ENCODE peak calls at places on chromosomes 3 and 15, in eight cellular contexts. One of them, this sample, is unnamed.

GRCh38 chr3:172249039-172249438 is 199.2 kb downstream of the GHSR start:
- DNase-seq in fibroblast of pulmonary artery: peak
- DNase-seq in stomach: no peak
- DNase-seq in neural crest cell: no peak
- DNase-seq in H9: no peak
- DNase-seq in OCI-LY7: no peak
- DNase-seq in choroid plexus epithelial cell: peak
- DNase-seq in kidney: no peak
- DNase-seq in this sample: no peak

GRCh38 chr3:152595975-152596832 is 238.7 kb upstream of the P2RY1 start:
- DNase-seq in H9: no peak
- DNase-seq in stomach: peak
- DNase-seq in neural crest cell: no peak
- DNase-seq in choroid plexus epithelial cell: peak
- DNase-seq in OCI-LY7: peak
- DNase-seq in kidney: no peak
- DNase-seq in fibroblast of pulmonary artery: peak
- DNase-seq in this sample: no peak

GRCh38 chr3:10194328-10195071 is 29.8 kb downstream of the IRAK2 start:
- DNase-seq in H9: no peak
- DNase-seq in fibroblast of pulmonary artery: no peak
- DNase-seq in choroid plexus epithelial cell: no peak
- DNase-seq in neural crest cell: no peak
- DNase-seq in stomach: no peak
- DNase-seq in kidney: no peak
- DNase-seq in OCI-LY7: no peak
- DNase-seq in this sample: no peak

GRCh38 chr15:57727031-57727430 is 20.5 kb downstream of the POLR2M start:
- DNase-seq in neural crest cell: no peak
- DNase-seq in OCI-LY7: no peak
- DNase-seq in H9: no peak
- DNase-seq in stomach: no peak
- DNase-seq in kidney: no peak
- DNase-seq in choroid plexus epithelial cell: no peak
- DNase-seq in fibroblast of pulmonary artery: no peak
- DNase-seq in this sample: no peak

GRCh38 chr3:111332488-111333095 is 209.4 kb upstream of the CD96 start:
- DNase-seq in stomach: no peak
- DNase-seq in H9: no peak
- DNase-seq in kidney: no peak
- DNase-seq in fibroblast of pulmonary artery: no peak
- DNase-seq in OCI-LY7: no peak
- DNase-seq in choroid plexus epithelial cell: no peak
- DNase-seq in neural crest cell: no peak
- DNase-seq in this sample: no peak

GRCh38 chr15:31537770-31538592 is 211.3 kb downstream of the KLF13 start:
- DNase-seq in H9: no peak
- DNase-seq in kidney: no peak
- DNase-seq in stomach: no peak
- DNase-seq in neural crest cell: no peak
- DNase-seq in OCI-LY7: no peak
- DNase-seq in choroid plexus epithelial cell: no peak
- DNase-seq in fibroblast of pulmonary artery: no peak
- DNase-seq in this sample: no peak

GRCh38 chr3:13009132-13009945 is 63.9 kb downstream of the IQSEC1 start:
- DNase-seq in OCI-LY7: peak
- DNase-seq in stomach: peak
- DNase-seq in fibroblast of pulmonary artery: no peak
- DNase-seq in H9: no peak
- DNase-seq in neural crest cell: no peak
- DNase-seq in choroid plexus epithelial cell: no peak
- DNase-seq in kidney: peak
- DNase-seq in this sample: no peak

GRCh38 chr15:41971089-41971892 is 1.1 kb downstream of the EHD4 start:
- DNase-seq in kidney: peak
- DNase-seq in neural crest cell: peak
- DNase-seq in stomach: peak
- DNase-seq in H9: peak
- DNase-seq in fibroblast of pulmonary artery: peak
- DNase-seq in choroid plexus epithelial cell: peak
- DNase-seq in OCI-LY7: peak
- DNase-seq in this sample: no peak

GRCh38 chr15:97961067-97961954 is 808 bp downstream of the ARRDC4 start:
- DNase-seq in OCI-LY7: no peak
- DNase-seq in kidney: peak
- DNase-seq in H9: peak
- DNase-seq in fibroblast of pulmonary artery: peak
- DNase-seq in stomach: peak
- DNase-seq in neural crest cell: no peak
- DNase-seq in choroid plexus epithelial cell: no peak
- DNase-seq in this sample: peak

DNA sequence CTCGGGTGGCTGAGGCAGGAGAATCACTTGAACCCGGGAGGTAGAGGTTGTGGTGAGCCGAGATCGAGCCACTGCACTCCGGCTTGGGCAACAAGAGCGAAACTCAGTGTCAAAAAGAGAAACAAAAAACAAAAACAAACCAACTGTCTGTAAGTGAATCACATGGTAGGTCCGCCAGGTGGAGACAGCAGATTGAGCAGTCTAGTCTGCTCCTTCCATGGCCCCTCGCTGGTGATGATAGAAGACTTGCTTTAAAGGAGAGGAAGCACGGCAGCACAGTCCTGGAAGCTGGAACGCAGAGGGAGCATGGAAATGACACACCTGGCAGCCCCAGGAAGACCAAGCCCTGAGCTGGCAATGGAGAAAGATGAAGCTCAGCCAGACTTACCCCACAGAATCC is 31.4 kb upstream of the MGLL start:
- DNase-seq in kidney: no peak
- DNase-seq in OCI-LY7: peak
- DNase-seq in neural crest cell: no peak
- DNase-seq in choroid plexus epithelial cell: no peak
- DNase-seq in H9: peak
- DNase-seq in fibroblast of pulmonary artery: no peak
- DNase-seq in stomach: no peak
- DNase-seq in this sample: no peak
- TF ChIP-seq CTCF in kidney: no peak
- TF ChIP-seq CTCF in OCI-LY7: peak
- TF ChIP-seq CTCF in neural crest cell: no peak
- TF ChIP-seq CTCF in choroid plexus epithelial cell: no peak
- TF ChIP-seq CTCF in H9: peak
- TF ChIP-seq CTCF in fibroblast of pulmonary artery: no peak
- TF ChIP-seq CTCF in stomach: no peak
- TF ChIP-seq CTCF in this sample: no peak

GRCh38 chr3:177905895-177906511 is 630.2 kb upstream of the KCNMB2 start:
- DNase-seq in stomach: no peak
- DNase-seq in neural crest cell: no peak
- DNase-seq in kidney: no peak
- DNase-seq in OCI-LY7: no peak
- DNase-seq in fibroblast of pulmonary artery: peak
- DNase-seq in choroid plexus epithelial cell: peak
- DNase-seq in H9: no peak
- DNase-seq in this sample: no peak
- TF ChIP-seq CTCF in stomach: no peak
- TF ChIP-seq CTCF in neural crest cell: no peak
- TF ChIP-seq CTCF in kidney: no peak
- TF ChIP-seq CTCF in OCI-LY7: no peak
- TF ChIP-seq CTCF in fibroblast of pulmonary artery: peak
- TF ChIP-seq CTCF in choroid plexus epithelial cell: peak
- TF ChIP-seq CTCF in H9: no peak
- TF ChIP-seq CTCF in this sample: no peak

GRCh38 chr3:27914199-27914598 is 192.1 kb upstream of the EOMES start:
- DNase-seq in stomach: no peak
- DNase-seq in kidney: no peak
- DNase-seq in neural crest cell: no peak
- DNase-seq in choroid plexus epithelial cell: peak
- DNase-seq in OCI-LY7: no peak
- DNase-seq in H9: peak
- DNase-seq in fibroblast of pulmonary artery: peak
- DNase-seq in this sample: no peak
- TF ChIP-seq CTCF in stomach: no peak
- TF ChIP-seq CTCF in kidney: no peak
- TF ChIP-seq CTCF in neural crest cell: no peak
- TF ChIP-seq CTCF in choroid plexus epithelial cell: peak
- TF ChIP-seq CTCF in OCI-LY7: no peak
- TF ChIP-seq CTCF in H9: peak
- TF ChIP-seq CTCF in fibroblast of pulmonary artery: no peak
- TF ChIP-seq CTCF in this sample: no peak

GRCh38 chr3:57864853-57865252 is 108.7 kb downstream of the SLMAP start:
- DNase-seq in choroid plexus epithelial cell: peak
- DNase-seq in stomach: no peak
- DNase-seq in kidney: no peak
- DNase-seq in OCI-LY7: peak
- DNase-seq in neural crest cell: no peak
- DNase-seq in H9: no peak
- DNase-seq in fibroblast of pulmonary artery: peak
- DNase-seq in this sample: no peak
- TF ChIP-seq CTCF in choroid plexus epithelial cell: peak
- TF ChIP-seq CTCF in stomach: no peak
- TF ChIP-seq CTCF in kidney: peak
- TF ChIP-seq CTCF in OCI-LY7: peak
- TF ChIP-seq CTCF in neural crest cell: peak
- TF ChIP-seq CTCF in H9: peak
- TF ChIP-seq CTCF in fibroblast of pulmonary artery: peak
- TF ChIP-seq CTCF in this sample: peak